ENCODE peak calls at places on chromosomes 12 and 14, in four cellular contexts. One of them, this sample, is unnamed.
A peak's percentile ranks its signal among the peaks of the same experiment; 100 is the strongest.

GRCh38 chr12:124466200-124467128 is 100.9 kb downstream of the NCOR2 start:
- DNase-seq in A549: no peak
- DNase-seq in HepG2: no peak
- DNase-seq in Panc1: no peak
- DNase-seq in this sample: peak; percentile 87

GRCh38 chr12:122977153-122977552 is 2.1 kb downstream of the OGFOD2 start:
- DNase-seq in A549: no peak
- DNase-seq in HepG2: no peak
- DNase-seq in Panc1: no peak
- DNase-seq in this sample: no peak

GRCh38 chr14:60241091-60241490 is 7.9 kb upstream of the PPM1A start:
- DNase-seq in A549: no peak
- DNase-seq in HepG2: no peak
- DNase-seq in Panc1: no peak
- DNase-seq in this sample: no peak

GRCh38 chr14:39368261-39368959 is 63.8 kb downstream of the FBXO33 start:
- DNase-seq in A549: peak; percentile 47
- DNase-seq in HepG2: peak; percentile 88
- DNase-seq in Panc1: no peak
- DNase-seq in this sample: peak; percentile 56

GRCh38 chr14:99537399-99537798 is 56.2 kb downstream of the CCNK start:
- DNase-seq in A549: peak; percentile 74
- DNase-seq in HepG2: no peak
- DNase-seq in Panc1: no peak
- DNase-seq in this sample: no peak

GRCh38 chr14:59086241-59086899 is 102.1 kb upstream of the DAAM1 start:
- DNase-seq in A549: no peak
- DNase-seq in HepG2: no peak
- DNase-seq in Panc1: no peak
- DNase-seq in this sample: no peak

GRCh38 chr14:59897757-59898383 is 22.1 kb upstream of the LRRC9 start:
- DNase-seq in A549: peak; percentile 13
- DNase-seq in HepG2: peak; percentile 30
- DNase-seq in Panc1: no peak
- DNase-seq in this sample: no peak

GRCh38 chr12:102388469-102388868 is 91.9 kb downstream of the IGF1 start:
- DNase-seq in A549: no peak
- DNase-seq in HepG2: peak; percentile 54
- DNase-seq in Panc1: no peak
- DNase-seq in this sample: no peak

GRCh38 chr12:112013601-112014402 is 576 bp downstream of the ERP29 start:
- DNase-seq in A549: peak; percentile 44
- DNase-seq in HepG2: peak; percentile 84
- DNase-seq in Panc1: no peak
- DNase-seq in this sample: peak; percentile 69

GRCh38 chr14:66381765-66382164 is 104.4 kb upstream of the CCDC196 start:
- DNase-seq in A549: no peak
- DNase-seq in HepG2: no peak
- DNase-seq in Panc1: no peak
- DNase-seq in this sample: no peak

GRCh38 chr14:68781161-68782021 is 11.5 kb downstream of the ZFP36L1 start:
- DNase-seq in A549: no peak
- DNase-seq in HepG2: no peak
- DNase-seq in Panc1: no peak
- DNase-seq in this sample: no peak

GRCh38 chr12:27014085-27014858 is at the start of gene TM7SF3:
- DNase-seq in A549: peak; percentile 89
- DNase-seq in HepG2: peak; percentile 83
- DNase-seq in Panc1: peak; percentile 74
- DNase-seq in this sample: peak; percentile 95

GRCh38 chr12:99111600-99111999 is 466.5 kb downstream of the APAF1 start:
- DNase-seq in A549: no peak
- DNase-seq in HepG2: no peak
- DNase-seq in Panc1: no peak
- DNase-seq in this sample: no peak

GRCh38 chr14:62015945-62016344 is 253.7 kb downstream of the SNAPC1 start:
- DNase-seq in A549: no peak
- DNase-seq in HepG2: no peak
- DNase-seq in Panc1: no peak
- DNase-seq in this sample: no peak

GRCh38 chr12:132218915-132219314 is 74.7 kb downstream of the NOC4L start:
- DNase-seq in A549: peak; percentile 68
- DNase-seq in HepG2: peak; percentile 35
- DNase-seq in Panc1: no peak
- DNase-seq in this sample: peak; percentile 39

GRCh38 chr12:112000806-112001205 is 12.2 kb downstream of the TMEM116 start:
- DNase-seq in A549: no peak
- DNase-seq in HepG2: no peak
- DNase-seq in Panc1: no peak
- DNase-seq in this sample: no peak

GRCh38 chr14:65156568-65157366 is 54.5 kb upstream of the MAX start:
- DNase-seq in A549: no peak
- DNase-seq in HepG2: no peak
- DNase-seq in Panc1: no peak
- DNase-seq in this sample: peak; percentile 55

GRCh38 chr12:52434760-52435530 is 774 bp upstream of the KRT75 start:
- DNase-seq in A549: no peak
- DNase-seq in HepG2: no peak
- DNase-seq in Panc1: no peak
- DNase-seq in this sample: no peak

GRCh38 chr14:34766611-34767010 is 52.2 kb upstream of the CFL2 start:
- DNase-seq in A549: no peak
- DNase-seq in HepG2: no peak
- DNase-seq in Panc1: no peak
- DNase-seq in this sample: no peak

GRCh38 chr12:123546281-123546680 is 12.8 kb upstream of the RILPL1 start:
- DNase-seq in A549: peak; percentile 28
- DNase-seq in HepG2: no peak
- DNase-seq in Panc1: no peak
- DNase-seq in this sample: no peak

GRCh38 chr12:54853933-54854538 is at the start of gene MUCL1:
- DNase-seq in A549: peak; percentile 52
- DNase-seq in HepG2: peak; percentile 48
- DNase-seq in Panc1: peak; percentile 62
- DNase-seq in this sample: peak; percentile 48

GRCh38 chr12:62632521-62632920 is 165.9 kb downstream of the MON2 start:
- DNase-seq in A549: no peak
- DNase-seq in HepG2: peak; percentile 5
- DNase-seq in Panc1: no peak
- DNase-seq in this sample: no peak

GRCh38 chr12:126397071-126397571 is 1331.9 kb downstream of the AACS start:
- DNase-seq in A549: no peak
- DNase-seq in HepG2: no peak
- DNase-seq in Panc1: no peak
- DNase-seq in this sample: no peak

GRCh38 chr12:80189241-80189640 is 89.9 kb downstream of the OTOGL start:
- DNase-seq in A549: no peak
- DNase-seq in HepG2: no peak
- DNase-seq in Panc1: no peak
- DNase-seq in this sample: no peak

GRCh38 chr12:129662184-129662583 is 241.6 kb downstream of the TMEM132D start:
- DNase-seq in A549: no peak
- DNase-seq in HepG2: no peak
- DNase-seq in Panc1: no peak
- DNase-seq in this sample: no peak

GRCh38 chr12:76345569-76345968 is 2.6 kb downstream of the BBS10 start:
- DNase-seq in A549: no peak
- DNase-seq in HepG2: no peak
- DNase-seq in Panc1: no peak
- DNase-seq in this sample: no peak

GRCh38 chr14:29558516-29558915 is 369.1 kb downstream of the PRKD1 start:
- DNase-seq in A549: no peak
- DNase-seq in HepG2: no peak
- DNase-seq in Panc1: no peak
- DNase-seq in this sample: no peak

GRCh38 chr12:127125607-127126259 is 1141.2 kb upstream of the TMEM132C start:
- DNase-seq in A549: peak; percentile 94
- DNase-seq in HepG2: no peak
- DNase-seq in Panc1: no peak
- DNase-seq in this sample: no peak

GRCh38 chr12:51865757-51866270 is 17.3 kb upstream of the FIGNL2 start:
- DNase-seq in A549: no peak
- DNase-seq in HepG2: no peak
- DNase-seq in Panc1: no peak
- DNase-seq in this sample: no peak

GRCh38 chr12:19967001-19967400 is 401.3 kb upstream of the PDE3A start:
- DNase-seq in A549: no peak
- DNase-seq in HepG2: no peak
- DNase-seq in Panc1: no peak
- DNase-seq in this sample: no peak

GRCh38 chr12:4979737-4980136 is 63.9 kb upstream of the KCNA5 start:
- DNase-seq in A549: no peak
- DNase-seq in HepG2: no peak
- DNase-seq in Panc1: no peak
- DNase-seq in this sample: no peak

GRCh38 chr14:52876806-52877205 is 74.0 kb downstream of the FERMT2 start:
- DNase-seq in A549: no peak
- DNase-seq in HepG2: no peak
- DNase-seq in Panc1: no peak
- DNase-seq in this sample: no peak
- TF ChIP-seq REST in A549: no peak
- TF ChIP-seq REST in HepG2: no peak
- TF ChIP-seq REST in Panc1: no peak
- TF ChIP-seq REST in this sample: no peak

DNA sequence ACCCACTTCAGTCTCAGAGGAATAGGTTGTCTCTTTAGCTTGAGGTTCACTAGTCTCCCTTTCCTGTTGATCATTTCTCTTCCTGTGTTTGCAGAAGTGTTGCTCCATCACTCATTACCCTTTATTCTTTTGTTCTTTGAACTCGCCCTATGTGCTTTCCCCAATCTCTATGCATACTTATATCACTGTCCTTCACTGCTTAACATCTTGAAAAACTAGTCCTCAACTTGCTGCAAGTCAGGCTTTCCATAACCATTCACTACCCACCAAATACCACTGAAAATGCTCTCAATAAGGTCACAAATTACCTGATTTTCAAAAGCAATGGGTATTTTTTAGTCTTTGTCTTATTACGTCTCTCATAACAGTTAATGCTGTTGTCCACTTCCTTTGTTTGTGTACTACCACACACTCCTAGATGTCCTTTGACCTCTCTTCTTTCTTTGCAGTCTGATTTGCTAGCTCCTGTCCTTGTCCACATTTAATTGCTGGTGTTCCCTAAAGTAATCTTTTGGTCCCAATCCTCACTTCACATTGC is 80.8 kb downstream of the RIC8B start:
- DNase-seq in A549: no peak
- DNase-seq in HepG2: peak; percentile 94
- DNase-seq in Panc1: no peak
- DNase-seq in this sample: no peak
- H3K4me3 ChIP-seq in A549: no peak overlapping the region
- H3K4me3 ChIP-seq in HepG2: no peak overlapping the region
- H3K4me3 ChIP-seq in Panc1: no peak overlapping the region
- H3K4me3 ChIP-seq in this sample: no peak overlapping the region

GRCh38 chr14:105532735-105533141 is 6.4 kb downstream of the TMEM121 start:
- DNase-seq in A549: peak; percentile 72
- DNase-seq in HepG2: peak; percentile 56
- DNase-seq in Panc1: no peak
- DNase-seq in this sample: no peak
- TF ChIP-seq CTCF in A549: peak; percentile 32
- TF ChIP-seq CTCF in HepG2: peak; percentile 81
- TF ChIP-seq CTCF in Panc1: peak; percentile 72
- TF ChIP-seq CTCF in this sample: peak; percentile 4

DNA sequence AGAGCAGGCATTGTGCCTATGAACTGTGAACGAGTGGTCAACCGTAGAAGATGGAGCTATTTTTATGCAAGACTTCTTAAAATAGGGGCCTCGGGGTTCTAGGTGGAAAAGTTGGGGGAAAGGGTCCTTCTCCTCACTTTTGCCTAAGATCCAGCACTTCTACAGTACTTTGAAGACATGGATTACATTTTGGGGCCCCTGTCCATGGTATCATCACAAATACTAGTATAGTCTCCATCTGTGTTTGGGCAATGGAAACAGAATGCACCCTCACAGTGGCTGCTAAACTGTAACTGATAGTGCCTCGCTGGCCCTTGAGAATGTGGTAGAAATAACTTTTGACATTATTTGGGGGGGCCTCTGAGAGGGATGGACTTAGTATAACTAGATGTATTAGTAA is 5.5 kb upstream of the CCDC184 start:
- DNase-seq in A549: no peak
- DNase-seq in HepG2: no peak
- DNase-seq in Panc1: no peak
- DNase-seq in this sample: no peak
- TF ChIP-seq REST in A549: peak; percentile 20
- TF ChIP-seq REST in HepG2: no peak
- TF ChIP-seq REST in Panc1: peak; percentile 55
- TF ChIP-seq REST in this sample: peak; percentile 79